ENCODE peak calls at places on chromosomes 12 and 14, in eight cellular contexts. One of them, this sample, is unnamed.

GRCh38 chr12:127667131-127667685 is 599.8 kb upstream of the TMEM132C start:
- DNase-seq in A549: no peak
- DNase-seq in heart left ventricle: no peak
- DNase-seq in fibroblast of the aortic adventitia: no peak
- DNase-seq in WERI-Rb-1: no peak
- DNase-seq in ovary: no peak
- DNase-seq in GM06990: no peak
- DNase-seq in ascending aorta: no peak
- DNase-seq in this sample: no peak

GRCh38 chr14:96624661-96625435 is 122.7 kb downstream of the PAPOLA start:
- DNase-seq in heart left ventricle: no peak
- DNase-seq in A549: no peak
- DNase-seq in WERI-Rb-1: peak; percentile 41
- DNase-seq in GM06990: no peak
- DNase-seq in ovary: no peak
- DNase-seq in fibroblast of the aortic adventitia: no peak
- DNase-seq in ascending aorta: no peak
- DNase-seq in this sample: no peak

GRCh38 chr12:115337693-115338543 is 653.9 kb upstream of the TBX3 start:
- DNase-seq in fibroblast of the aortic adventitia: peak; percentile 87
- DNase-seq in WERI-Rb-1: no peak
- DNase-seq in ovary: no peak
- DNase-seq in heart left ventricle: peak; percentile 44
- DNase-seq in ascending aorta: no peak
- DNase-seq in A549: peak; percentile 94
- DNase-seq in GM06990: no peak
- DNase-seq in this sample: no peak

GRCh38 chr14:23364164-23364571 is 804 bp downstream of the EFS start:
- DNase-seq in A549: no peak
- DNase-seq in ascending aorta: no peak
- DNase-seq in heart left ventricle: no peak
- DNase-seq in ovary: no peak
- DNase-seq in GM06990: no peak
- DNase-seq in WERI-Rb-1: peak; percentile 58
- DNase-seq in fibroblast of the aortic adventitia: no peak
- DNase-seq in this sample: no peak

GRCh38 chr14:99733221-99733550 is 49.1 kb downstream of the CYP46A1 start:
- DNase-seq in GM06990: no peak
- DNase-seq in WERI-Rb-1: no peak
- DNase-seq in fibroblast of the aortic adventitia: no peak
- DNase-seq in heart left ventricle: peak; percentile 14
- DNase-seq in A549: no peak
- DNase-seq in ascending aorta: no peak
- DNase-seq in ovary: no peak
- DNase-seq in this sample: no peak

GRCh38 chr12:52506858-52507715 is 13.1 kb downstream of the KRT5 start:
- DNase-seq in heart left ventricle: no peak
- DNase-seq in ascending aorta: no peak
- DNase-seq in ovary: no peak
- DNase-seq in WERI-Rb-1: no peak
- DNase-seq in GM06990: no peak
- DNase-seq in fibroblast of the aortic adventitia: peak; percentile 70
- DNase-seq in A549: peak; percentile 61
- DNase-seq in this sample: peak; percentile 70

GRCh38 chr14:68160269-68160668 is 340.7 kb downstream of the RAD51B start:
- DNase-seq in ovary: no peak
- DNase-seq in A549: no peak
- DNase-seq in ascending aorta: no peak
- DNase-seq in fibroblast of the aortic adventitia: no peak
- DNase-seq in GM06990: no peak
- DNase-seq in WERI-Rb-1: no peak
- DNase-seq in heart left ventricle: no peak
- DNase-seq in this sample: no peak

GRCh38 chr12:78315018-78315417 is 484.3 kb downstream of the NAV3 start:
- DNase-seq in GM06990: no peak
- DNase-seq in WERI-Rb-1: no peak
- DNase-seq in heart left ventricle: no peak
- DNase-seq in fibroblast of the aortic adventitia: no peak
- DNase-seq in ovary: no peak
- DNase-seq in A549: no peak
- DNase-seq in ascending aorta: no peak
- DNase-seq in this sample: no peak

GRCh38 chr12:102120886-102121285 is 903 bp downstream of the PARPBP start:
- DNase-seq in A549: peak; percentile 38
- DNase-seq in ascending aorta: no peak
- DNase-seq in WERI-Rb-1: no peak
- DNase-seq in GM06990: no peak
- DNase-seq in fibroblast of the aortic adventitia: peak; percentile 17
- DNase-seq in ovary: no peak
- DNase-seq in heart left ventricle: no peak
- DNase-seq in this sample: no peak

DNA sequence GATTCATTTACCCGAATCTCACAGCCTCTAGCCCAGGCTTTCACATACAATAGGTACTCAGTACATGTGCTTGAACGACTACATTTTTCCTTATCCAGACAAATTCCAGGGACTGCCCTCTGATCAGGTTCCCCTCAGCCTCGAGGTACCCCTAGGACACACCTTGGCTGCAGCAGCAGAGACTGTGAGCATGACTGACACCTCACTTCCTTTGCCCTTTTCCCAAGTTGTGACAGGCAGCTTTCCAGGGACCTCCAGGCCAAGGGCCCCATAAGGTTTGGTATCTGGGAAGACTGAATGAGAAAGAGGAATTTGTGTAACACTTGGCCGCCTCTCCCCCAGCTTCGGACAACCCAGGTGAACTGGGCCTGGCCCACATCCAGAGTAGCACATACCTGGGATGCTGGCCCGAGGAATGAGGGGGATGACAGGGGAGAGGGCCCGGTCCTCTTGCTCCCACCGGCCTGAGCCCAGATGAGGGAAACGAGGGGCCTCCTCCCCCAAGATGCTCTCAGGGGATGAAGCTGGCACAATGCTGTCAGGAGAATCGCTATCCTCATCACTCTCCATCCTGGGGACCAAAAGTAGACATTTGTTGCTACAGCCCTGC is 10.2 kb upstream of the PRKAG1 start:
- DNase-seq in ascending aorta: no peak
- DNase-seq in fibroblast of the aortic adventitia: no peak
- DNase-seq in heart left ventricle: no peak
- DNase-seq in A549: no peak
- DNase-seq in WERI-Rb-1: no peak
- DNase-seq in GM06990: no peak
- DNase-seq in ovary: no peak
- DNase-seq in this sample: no peak
- H3K4me3 ChIP-seq in ascending aorta: no peak overlapping the region
- H3K4me3 ChIP-seq in fibroblast of the aortic adventitia: no peak overlapping the region
- H3K4me3 ChIP-seq in heart left ventricle: no peak overlapping the region
- H3K4me3 ChIP-seq in A549: no peak overlapping the region
- H3K4me3 ChIP-seq in WERI-Rb-1: no peak overlapping the region
- H3K4me3 ChIP-seq in GM06990: no peak overlapping the region
- H3K4me3 ChIP-seq in ovary: no peak overlapping the region
- H3K4me3 ChIP-seq in this sample: no peak overlapping the region

GRCh38 chr12:13198240-13198639 is 1.7 kb downstream of the EMP1 start:
- DNase-seq in WERI-Rb-1: no peak
- DNase-seq in ascending aorta: no peak
- DNase-seq in ovary: no peak
- DNase-seq in fibroblast of the aortic adventitia: no peak
- DNase-seq in A549: no peak
- DNase-seq in heart left ventricle: no peak
- DNase-seq in GM06990: no peak
- DNase-seq in this sample: no peak
- H3K4me3 ChIP-seq in WERI-Rb-1: no peak overlapping the region
- H3K4me3 ChIP-seq in ascending aorta: peak overlapping the region; percentile 52
- H3K4me3 ChIP-seq in ovary: peak overlapping the region; percentile 52
- H3K4me3 ChIP-seq in fibroblast of the aortic adventitia: peak overlapping the region; percentile 97
- H3K4me3 ChIP-seq in A549: no peak overlapping the region
- H3K4me3 ChIP-seq in heart left ventricle: peak overlapping the region; percentile 67
- H3K4me3 ChIP-seq in GM06990: no peak overlapping the region
- H3K4me3 ChIP-seq in this sample: peak overlapping the region; percentile 65

GRCh38 chr14:65476290-65476941 is 63.9 kb downstream of the FUT8 start:
- DNase-seq in WERI-Rb-1: no peak
- DNase-seq in fibroblast of the aortic adventitia: peak; percentile 18
- DNase-seq in A549: no peak
- DNase-seq in GM06990: peak; percentile 53
- DNase-seq in ascending aorta: no peak
- DNase-seq in ovary: no peak
- DNase-seq in heart left ventricle: no peak
- DNase-seq in this sample: no peak

GRCh38 chr14:65471038-65471878 is 58.7 kb downstream of the FUT8 start:
- DNase-seq in A549: no peak
- DNase-seq in ascending aorta: no peak
- DNase-seq in heart left ventricle: no peak
- DNase-seq in fibroblast of the aortic adventitia: no peak
- DNase-seq in ovary: no peak
- DNase-seq in WERI-Rb-1: no peak
- DNase-seq in GM06990: peak; percentile 26
- DNase-seq in this sample: no peak

GRCh38 chr14:65470404-65470880 is 57.9 kb downstream of the FUT8 start:
- DNase-seq in ascending aorta: no peak
- DNase-seq in A549: no peak
- DNase-seq in WERI-Rb-1: no peak
- DNase-seq in heart left ventricle: no peak
- DNase-seq in ovary: no peak
- DNase-seq in GM06990: peak; percentile 48
- DNase-seq in fibroblast of the aortic adventitia: no peak
- DNase-seq in this sample: no peak

GRCh38 chr14:65469903-65470302 is 57.4 kb downstream of the FUT8 start:
- DNase-seq in GM06990: no peak
- DNase-seq in WERI-Rb-1: no peak
- DNase-seq in ovary: no peak
- DNase-seq in A549: no peak
- DNase-seq in heart left ventricle: no peak
- DNase-seq in ascending aorta: no peak
- DNase-seq in fibroblast of the aortic adventitia: no peak
- DNase-seq in this sample: no peak

DNA sequence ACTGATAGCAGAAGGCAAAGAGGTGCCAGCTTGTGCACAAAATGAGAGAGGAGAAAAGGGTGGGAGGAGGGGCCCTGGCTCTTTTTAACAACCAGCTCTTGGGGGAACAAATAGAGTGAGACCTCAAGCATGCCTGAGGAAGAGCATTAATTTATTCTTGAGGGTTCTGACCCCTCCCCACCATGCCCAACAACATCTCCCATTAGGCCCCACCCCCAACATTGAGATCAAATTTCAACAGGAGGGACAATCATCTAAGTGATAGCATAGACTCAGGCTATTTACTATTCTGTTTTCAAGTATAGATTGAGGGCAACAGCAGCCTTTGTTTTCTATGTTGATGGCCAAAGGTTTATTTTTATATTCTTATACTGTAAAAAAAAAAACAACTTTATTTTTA is 59.7 kb downstream of the FUT8 start:
- DNase-seq in ascending aorta: no peak
- DNase-seq in A549: no peak
- DNase-seq in heart left ventricle: no peak
- DNase-seq in GM06990: no peak
- DNase-seq in WERI-Rb-1: no peak
- DNase-seq in fibroblast of the aortic adventitia: no peak
- DNase-seq in ovary: no peak
- DNase-seq in this sample: no peak
- H3K4me3 ChIP-seq in ascending aorta: no peak overlapping the region
- H3K4me3 ChIP-seq in A549: no peak overlapping the region
- H3K4me3 ChIP-seq in heart left ventricle: no peak overlapping the region
- H3K4me3 ChIP-seq in GM06990: no peak overlapping the region
- H3K4me3 ChIP-seq in WERI-Rb-1: no peak overlapping the region
- H3K4me3 ChIP-seq in fibroblast of the aortic adventitia: no peak overlapping the region
- H3K4me3 ChIP-seq in ovary: no peak overlapping the region
- H3K4me3 ChIP-seq in this sample: no peak overlapping the region

GRCh38 chr14:74211945-74212580 is 27.2 kb upstream of the VSX2 start:
- DNase-seq in A549: no peak
- DNase-seq in heart left ventricle: no peak
- DNase-seq in ascending aorta: no peak
- DNase-seq in GM06990: no peak
- DNase-seq in fibroblast of the aortic adventitia: no peak
- DNase-seq in ovary: no peak
- DNase-seq in WERI-Rb-1: no peak
- DNase-seq in this sample: no peak
- H3K4me3 ChIP-seq in A549: no peak overlapping the region
- H3K4me3 ChIP-seq in heart left ventricle: no peak overlapping the region
- H3K4me3 ChIP-seq in ascending aorta: no peak overlapping the region
- H3K4me3 ChIP-seq in GM06990: no peak overlapping the region
- H3K4me3 ChIP-seq in fibroblast of the aortic adventitia: no peak overlapping the region
- H3K4me3 ChIP-seq in ovary: no peak overlapping the region
- H3K4me3 ChIP-seq in WERI-Rb-1: no peak overlapping the region
- H3K4me3 ChIP-seq in this sample: no peak overlapping the region

DNA sequence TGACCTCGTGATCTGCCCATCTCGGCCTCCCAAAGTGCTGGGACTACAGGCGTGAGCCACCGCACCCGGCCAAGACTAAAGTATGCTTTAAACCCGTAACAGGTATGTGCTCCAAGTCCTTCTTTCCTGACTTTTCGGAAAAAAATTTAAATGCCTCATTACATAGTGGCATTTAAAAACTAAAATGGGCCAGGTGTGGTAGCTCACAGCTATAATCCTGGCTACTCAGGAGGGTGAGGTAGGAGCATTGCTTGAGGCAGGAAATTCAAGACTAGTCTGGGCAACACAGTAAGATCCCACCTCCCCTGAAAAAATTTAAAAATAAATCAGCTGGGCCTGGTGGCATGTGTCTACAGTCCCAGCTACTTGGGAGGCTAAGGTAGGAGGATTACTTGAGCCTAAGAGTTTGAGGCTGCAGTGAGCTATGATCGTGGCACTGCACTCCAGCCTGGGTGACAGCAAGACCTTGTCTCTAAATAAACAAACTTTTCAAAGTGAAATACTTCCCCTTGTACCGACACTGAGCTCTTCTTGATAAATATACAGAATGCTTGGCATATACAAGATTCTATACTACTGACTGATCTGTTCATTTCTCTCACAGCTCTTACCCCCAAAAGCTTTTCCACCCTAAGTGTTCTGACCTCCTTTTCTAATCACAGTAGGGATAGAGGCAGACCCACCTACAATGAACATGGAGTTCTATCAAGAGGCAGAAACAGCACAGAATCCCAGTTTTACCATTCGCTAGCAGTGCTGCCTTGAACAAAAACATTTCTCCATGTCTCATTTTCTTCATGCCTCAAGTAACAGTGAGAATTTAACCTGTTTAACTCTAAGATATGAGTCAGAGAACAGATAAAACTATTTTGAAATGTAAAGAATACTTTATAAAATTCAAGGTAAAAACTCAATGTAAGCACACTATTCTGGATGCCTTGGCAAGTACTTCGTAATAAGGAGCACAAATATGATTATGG is 7.9 kb downstream of the PPP4R3A start:
- DNase-seq in fibroblast of the aortic adventitia: no peak
- DNase-seq in ascending aorta: no peak
- DNase-seq in A549: no peak
- DNase-seq in WERI-Rb-1: no peak
- DNase-seq in GM06990: no peak
- DNase-seq in ovary: no peak
- DNase-seq in heart left ventricle: no peak
- DNase-seq in this sample: no peak
- H3K4me3 ChIP-seq in fibroblast of the aortic adventitia: no peak overlapping the region
- H3K4me3 ChIP-seq in ascending aorta: no peak overlapping the region
- H3K4me3 ChIP-seq in A549: no peak overlapping the region
- H3K4me3 ChIP-seq in WERI-Rb-1: no peak overlapping the region
- H3K4me3 ChIP-seq in GM06990: no peak overlapping the region
- H3K4me3 ChIP-seq in ovary: no peak overlapping the region
- H3K4me3 ChIP-seq in heart left ventricle: no peak overlapping the region
- H3K4me3 ChIP-seq in this sample: no peak overlapping the region

GRCh38 chr12:51188359-51189051 is 15.6 kb upstream of the TFCP2 start:
- DNase-seq in WERI-Rb-1: no peak
- DNase-seq in heart left ventricle: no peak
- DNase-seq in fibroblast of the aortic adventitia: no peak
- DNase-seq in ovary: no peak
- DNase-seq in ascending aorta: no peak
- DNase-seq in A549: no peak
- DNase-seq in GM06990: peak; percentile 79
- DNase-seq in this sample: no peak
- H3K4me3 ChIP-seq in WERI-Rb-1: no peak overlapping the region
- H3K4me3 ChIP-seq in heart left ventricle: no peak overlapping the region
- H3K4me3 ChIP-seq in fibroblast of the aortic adventitia: no peak overlapping the region
- H3K4me3 ChIP-seq in ovary: no peak overlapping the region
- H3K4me3 ChIP-seq in ascending aorta: no peak overlapping the region
- H3K4me3 ChIP-seq in A549: no peak overlapping the region
- H3K4me3 ChIP-seq in GM06990: peak overlapping the region; percentile 29
- H3K4me3 ChIP-seq in this sample: no peak overlapping the region

This sample was measured in vagina.